ENCODE peak calls at places on chromosome 11, in six cellular contexts. X is H1, P is transverse colon, G is endothelial cell of umbilical vein, I is HCT116, B is GM12878. C is an unnamed sample.

GRCh38 chr11:114228401-114229061 is 67.7 kb upstream of the NNMT start:
- DNase-seq in X (no peak), P (no peak), G (no peak), I (no peak), B (no peak), C (no peak)

GRCh38 chr11:64223001-64223651 is 2.9 kb downstream of the TRPT1 start:
- DNase-seq in X (no peak), P (no peak), G (no peak), I (no peak), B (no peak), C (no peak)

GRCh38 chr11:93718057-93718563 is 23.2 kb downstream of the TAF1D start:
- DNase-seq in X (no peak), P (no peak), G (peak; percentile 82), I (no peak), B (peak; percentile 64), C (no peak)

GRCh38 chr11:79437274-79437980 is 3.4 kb downstream of the TENM4 start:
- DNase-seq in X (no peak), P (peak; percentile 38), G (peak; percentile 5), I (no peak), B (no peak), C (no peak)

GRCh38 chr11:31826530-31827438 is 15.7 kb upstream of the PAX6 start:
- DNase-seq in X (no peak), P (no peak), G (no peak), I (no peak), B (no peak), C (no peak)

GRCh38 chr11:3796346-3796745 is 1.0 kb downstream of the NUP98 start:
- DNase-seq in X (no peak), P (no peak), G (peak; percentile 17), I (no peak), B (no peak), C (no peak)

GRCh38 chr11:123839131-123839530 is 33.0 kb upstream of the OR6M1 start:
- DNase-seq in X (no peak), P (no peak), G (no peak), I (no peak), B (no peak), C (no peak)

GRCh38 chr11:60984149-60984548 is 12.7 kb downstream of the CD6 start:
- DNase-seq in X (no peak), P (no peak), G (no peak), I (no peak), B (no peak), C (no peak)

GRCh38 chr11:62880803-62881578 is at the start of gene SLC3A2:
- DNase-seq in X (peak; percentile 56), P (peak; percentile 94), G (peak; percentile 91), I (peak; percentile 68), B (peak; percentile 47), C (peak; percentile 54)

GRCh38 chr11:29159552-29160465 is 857.0 kb downstream of the KCNA4 start:
- DNase-seq in X (peak; percentile 19), P (peak; percentile 31), G (peak; percentile 82), I (peak; percentile 31), B (no peak), C (peak; percentile 17)

GRCh38 chr11:55942785-55943392 is 6.7 kb upstream of the OR5I1 start:
- DNase-seq in X (no peak), P (no peak), G (peak; percentile 10), I (peak; percentile 18), B (no peak), C (peak; percentile 22)

GRCh38 chr11:109972181-109972715 is 120.9 kb upstream of the ZC3H12C start:
- DNase-seq in X (no peak), P (no peak), G (no peak), I (no peak), B (peak; percentile 70), C (no peak)

GRCh38 chr11:16779436-16779835 is 41.0 kb downstream of the C11orf58 start:
- DNase-seq in X (no peak), P (peak; percentile 64), G (no peak), I (peak; percentile 12), B (no peak), C (no peak)

GRCh38 chr11:79076526-79077115 is 364.2 kb downstream of the TENM4 start:
- DNase-seq in X (no peak), P (peak; percentile 47), G (peak; percentile 50), I (peak; percentile 32), B (no peak), C (no peak)

GRCh38 chr11:76391039-76391438 is 9.9 kb downstream of the GVQW3 start:
- DNase-seq in X (no peak), P (no peak), G (no peak), I (no peak), B (no peak), C (no peak)

GRCh38 chr11:113174862-113175261 is 139.5 kb upstream of the TTC12 start:
- DNase-seq in X (no peak), P (no peak), G (no peak), I (no peak), B (no peak), C (no peak)

GRCh38 chr11:112355726-112356125 is 95.1 kb upstream of the PLET1 start:
- DNase-seq in X (peak; percentile 17), P (no peak), G (no peak), I (peak; percentile 3), B (no peak), C (no peak)

GRCh38 chr11:10942621-10943020 is 84.8 kb upstream of the ZBED5 start:
- DNase-seq in X (no peak), P (no peak), G (no peak), I (no peak), B (no peak), C (no peak)

GRCh38 chr11:117384045-117384444 is 56.4 kb downstream of the CEP164 start:
- DNase-seq in X (no peak), P (no peak), G (peak; percentile 36), I (no peak), B (no peak), C (peak; percentile 86)

GRCh38 chr11:19598456-19598855 is 114.2 kb upstream of the NAV2 start:
- DNase-seq in X (no peak), P (no peak), G (no peak), I (no peak), B (no peak), C (no peak)

GRCh38 chr11:34860518-34860917 is 55.7 kb downstream of the APIP start:
- DNase-seq in X (no peak), P (no peak), G (no peak), I (no peak), B (no peak), C (no peak)

GRCh38 chr11:41497974-41498373 is 38.5 kb upstream of the LRRC4C start:
- DNase-seq in X (peak; percentile 53), P (no peak), G (no peak), I (no peak), B (no peak), C (no peak)

GRCh38 chr11:116688202-116688540 is 84.6 kb downstream of the BUD13 start:
- DNase-seq in X (no peak), P (no peak), G (no peak), I (no peak), B (no peak), C (no peak)

GRCh38 chr11:128587415-128587814 is at the start of gene ETS1:
- DNase-seq in X (no peak), P (no peak), G (peak; percentile 56), I (no peak), B (no peak), C (no peak)

GRCh38 chr11:74791333-74792100 is 42.9 kb downstream of the RNF169 start:
- DNase-seq in X (no peak), P (no peak), G (no peak), I (no peak), B (no peak), C (no peak)

GRCh38 chr11:17972987-17973386 is 39.9 kb downstream of the SERGEF start:
- DNase-seq in X (peak; percentile 83), P (peak; percentile 10), G (peak; percentile 44), I (peak; percentile 60), B (no peak), C (peak; percentile 12)

GRCh38 chr11:15201586-15201985 is 86.9 kb downstream of the INSC start:
- DNase-seq in X (no peak), P (no peak), G (no peak), I (no peak), B (no peak), C (no peak)

GRCh38 chr11:123093686-123094085 is 31.8 kb upstream of the HSPA8 start:
- DNase-seq in X (no peak), P (no peak), G (no peak), I (no peak), B (no peak), C (no peak)

GRCh38 chr11:94861306-94861845 is 93.2 kb downstream of the AMOTL1 start:
- DNase-seq in X (no peak), P (no peak), G (no peak), I (no peak), B (no peak), C (no peak)

GRCh38 chr11:14656536-14657457 is 13.2 kb downstream of the PDE3B start:
- DNase-seq in X (no peak), P (no peak), G (no peak), I (no peak), B (no peak), C (no peak)

GRCh38 chr11:74905326-74905725 is 43.6 kb downstream of the XRRA1 start:
- DNase-seq in X (no peak), P (no peak), G (peak; percentile 54), I (no peak), B (no peak), C (no peak)

GRCh38 chr11:68835328-68835727 is 6.4 kb downstream of the CPT1A start:
- DNase-seq in X (no peak), P (no peak), G (no peak), I (no peak), B (no peak), C (no peak)
- H3K4me1 ChIP-seq in X (peaks cover 5% of the 10 kb centered on the region), P (peaks cover 96% of the 10 kb centered on the region), G (peaks cover 25% of the 10 kb centered on the region), I (peaks cover 45% of the 10 kb centered on the region), B (peaks cover 15% of the 10 kb centered on the region), C (peaks cover 44% of the 10 kb centered on the region)

GRCh38 chr11:69890476-69890875 is 71.3 kb upstream of the FGF3 start:
- DNase-seq in X (no peak), P (no peak), G (no peak), I (no peak), B (no peak), C (no peak)
- TF ChIP-seq POLR2AphosphoS5 in X (no peak), P (no peak), G (no peak), I (no peak), B (no peak), C (no peak)

DNA sequence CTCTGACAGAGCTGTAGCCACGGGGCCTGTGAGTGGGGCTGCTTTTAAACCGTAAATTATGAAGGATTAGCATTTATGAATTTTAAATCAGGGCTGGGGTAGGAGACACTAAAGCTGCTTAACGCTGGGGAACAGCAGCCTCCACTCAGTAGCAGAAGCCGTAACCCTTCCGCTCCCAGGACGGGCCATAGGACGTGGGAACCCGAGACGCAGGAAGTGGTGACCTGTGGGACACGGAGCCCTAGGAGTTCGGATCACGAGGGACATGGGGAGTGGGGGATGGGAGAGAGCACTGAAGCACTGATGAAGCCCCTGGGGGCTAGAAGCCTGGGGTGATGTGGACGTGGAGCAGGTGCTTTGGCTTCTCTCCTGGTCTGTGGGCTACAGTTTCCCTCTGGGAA is 66.3 kb upstream of the LMO1 start:
- DNase-seq in X (no peak), P (no peak), G (no peak), I (no peak), B (no peak), C (no peak)
- H3K4me1 ChIP-seq in X (peaks cover 11% of the 10 kb centered on the region), P (no peaks in the 10 kb centered on the region), G (peaks cover 3% of the 10 kb centered on the region), I (peaks cover 24% of the 10 kb centered on the region), B (peaks cover 28% of the 10 kb centered on the region), C (peaks cover 14% of the 10 kb centered on the region)

DNA sequence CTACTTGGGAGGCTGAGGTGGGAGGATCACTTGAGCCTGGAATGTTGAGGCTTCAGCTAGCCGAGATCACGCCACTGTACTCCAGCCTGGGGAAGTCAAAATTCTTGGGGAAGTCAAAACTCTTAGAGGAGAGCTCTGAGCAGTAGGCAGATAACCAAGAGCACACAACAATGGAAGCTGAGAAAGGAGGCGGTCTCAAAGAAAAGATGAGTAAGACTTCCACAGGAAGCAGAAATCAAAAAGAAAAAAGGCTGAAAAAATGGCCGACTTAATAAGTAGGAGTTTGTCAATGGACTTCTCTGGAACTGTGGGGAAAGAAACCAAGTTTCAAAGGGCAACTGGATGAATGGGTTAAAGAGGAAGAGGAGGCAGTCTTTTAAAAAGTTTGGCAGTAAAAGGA is 32.1 kb downstream of the RAB30 start:
- DNase-seq in X (no peak), P (no peak), G (peak; percentile 24), I (no peak), B (no peak), C (no peak)
- TF ChIP-seq POLR2AphosphoS5 in X (no peak), P (no peak), G (no peak), I (no peak), B (no peak), C (no peak)

C was measured in Panc1.